ENCODE peak calls at places on chromosomes 6 and 20, in seven cellular contexts. I, X, M, Y, K, T and G are unnamed samples.

GRCh38 chr20:33296206-33296605 is 13.2 kb downstream of the BPIFB1 start:
- DNase-seq in I (no peak), X (no peak), M (no peak), Y (no peak), K (no peak), T (no peak), G (peak; percentile 54)

GRCh38 chr20:4401601-4402000 is 320.1 kb upstream of the PRND start:
- DNase-seq in I (no peak), X (no peak), M (no peak), Y (no peak), K (no peak), T (no peak), G (peak; percentile 77)

GRCh38 chr6:4311976-4312860 is 176.8 kb upstream of the ECI2 start:
- DNase-seq in I (no peak), X (no peak), M (no peak), Y (no peak), K (no peak), T (no peak), G (no peak)

GRCh38 chr6:105459049-105459448 is 56.2 kb upstream of the PREP start:
- DNase-seq in I (no peak), X (no peak), M (no peak), Y (no peak), K (no peak), T (no peak), G (no peak)

GRCh38 chr6:74834967-74835366 is 370.9 kb downstream of the COL12A1 start:
- DNase-seq in I (no peak), X (no peak), M (peak; percentile 10), Y (no peak), K (no peak), T (no peak), G (peak; percentile 16)

GRCh38 chr6:162625846-162626540 is 101.6 kb downstream of the PRKN start:
- DNase-seq in I (no peak), X (no peak), M (no peak), Y (no peak), K (no peak), T (no peak), G (no peak)

GRCh38 chr20:19522080-19522801 is 235.8 kb upstream of the RIN2 start:
- DNase-seq in I (no peak), X (no peak), M (no peak), Y (no peak), K (no peak), T (no peak), G (no peak)

GRCh38 chr6:69816569-69816968 is 19.8 kb upstream of the LMBRD1 start:
- DNase-seq in I (peak; percentile 23), X (no peak), M (no peak), Y (no peak), K (no peak), T (no peak), G (no peak)

GRCh38 chr6:41040101-41040910 is 1.3 kb upstream of the UNC5CL start:
- DNase-seq in I (no peak), X (no peak), M (peak; percentile 11), Y (no peak), K (no peak), T (no peak), G (peak; percentile 38)